ENCODE peak calls at places on chromosomes 13 and 19, in six cellular contexts. One of them, this sample, is unnamed.

GRCh38 chr13:97259787-97260641 is 37.9 kb downstream of the MBNL2 start:
- DNase-seq in HCT116: no peak
- DNase-seq in SK-N-SH: no peak
- DNase-seq in stomach: no peak
- DNase-seq in GM23338: no peak
- DNase-seq in transverse colon: no peak
- DNase-seq in this sample: no peak

GRCh38 chr13:99057310-99057975 is 79.6 kb upstream of the DOCK9 start:
- DNase-seq in SK-N-SH: no peak
- DNase-seq in GM23338: no peak
- DNase-seq in transverse colon: no peak
- DNase-seq in HCT116: no peak
- DNase-seq in stomach: no peak
- DNase-seq in this sample: no peak

GRCh38 chr13:95367309-95367843 is 66.1 kb upstream of the ABCC4 start:
- DNase-seq in SK-N-SH: peak; percentile 34
- DNase-seq in stomach: no peak
- DNase-seq in transverse colon: no peak
- DNase-seq in GM23338: no peak
- DNase-seq in HCT116: no peak
- DNase-seq in this sample: no peak

GRCh38 chr19:52070496-52070895 is 21.9 kb upstream of the ZNF432 start:
- DNase-seq in stomach: no peak
- DNase-seq in transverse colon: no peak
- DNase-seq in GM23338: no peak
- DNase-seq in SK-N-SH: no peak
- DNase-seq in HCT116: no peak
- DNase-seq in this sample: no peak

GRCh38 chr19:51501594-51502263 is at the start of gene SIGLEC12:
- DNase-seq in SK-N-SH: no peak
- DNase-seq in GM23338: no peak
- DNase-seq in HCT116: no peak
- DNase-seq in stomach: no peak
- DNase-seq in transverse colon: peak; percentile 28
- DNase-seq in this sample: peak; percentile 89

GRCh38 chr13:71968025-71968424 is 101.0 kb upstream of the DACH1 start:
- DNase-seq in SK-N-SH: no peak
- DNase-seq in transverse colon: no peak
- DNase-seq in HCT116: no peak
- DNase-seq in GM23338: peak; percentile 78
- DNase-seq in stomach: no peak
- DNase-seq in this sample: no peak

GRCh38 chr13:47976325-47976724 is 24.7 kb downstream of the SUCLA2 start:
- DNase-seq in HCT116: no peak
- DNase-seq in stomach: no peak
- DNase-seq in GM23338: no peak
- DNase-seq in transverse colon: no peak
- DNase-seq in SK-N-SH: no peak
- DNase-seq in this sample: no peak

GRCh38 chr19:48708471-48708870 is 11.1 kb downstream of the MAMSTR start:
- DNase-seq in transverse colon: no peak
- DNase-seq in HCT116: no peak
- DNase-seq in SK-N-SH: no peak
- DNase-seq in GM23338: peak; percentile 50
- DNase-seq in stomach: no peak
- DNase-seq in this sample: no peak

GRCh38 chr13:29448124-29448685 is 147.3 kb downstream of the SLC7A1 start:
- DNase-seq in SK-N-SH: no peak
- DNase-seq in stomach: no peak
- DNase-seq in HCT116: no peak
- DNase-seq in transverse colon: no peak
- DNase-seq in GM23338: no peak
- DNase-seq in this sample: no peak

GRCh38 chr13:52165410-52165809 is 6.0 kb upstream of the NEK3 start:
- DNase-seq in SK-N-SH: no peak
- DNase-seq in HCT116: no peak
- DNase-seq in stomach: no peak
- DNase-seq in GM23338: no peak
- DNase-seq in transverse colon: no peak
- DNase-seq in this sample: no peak

GRCh38 chr19:17305211-17305516 is 508 bp upstream of the MRPL34 start:
- DNase-seq in HCT116: no peak
- DNase-seq in stomach: no peak
- DNase-seq in transverse colon: no peak
- DNase-seq in SK-N-SH: no peak
- DNase-seq in GM23338: no peak
- DNase-seq in this sample: no peak

GRCh38 chr13:24159362-24159761 is 1.2 kb upstream of the SPATA13 start:
- DNase-seq in SK-N-SH: no peak
- DNase-seq in HCT116: no peak
- DNase-seq in stomach: no peak
- DNase-seq in transverse colon: no peak
- DNase-seq in GM23338: no peak
- DNase-seq in this sample: no peak

GRCh38 chr13:53045110-53045509 is 16.5 kb downstream of the OLFM4 start:
- DNase-seq in transverse colon: peak; percentile 66
- DNase-seq in HCT116: no peak
- DNase-seq in stomach: peak; percentile 74
- DNase-seq in GM23338: no peak
- DNase-seq in SK-N-SH: peak; percentile 21
- DNase-seq in this sample: no peak

GRCh38 chr13:31859546-31859945 is 120.2 kb downstream of the RXFP2 start:
- DNase-seq in HCT116: no peak
- DNase-seq in transverse colon: no peak
- DNase-seq in SK-N-SH: no peak
- DNase-seq in stomach: no peak
- DNase-seq in GM23338: no peak
- DNase-seq in this sample: no peak

GRCh38 chr19:47132522-47132852 is 1.9 kb downstream of the SAE1 start:
- DNase-seq in transverse colon: no peak
- DNase-seq in SK-N-SH: no peak
- DNase-seq in stomach: no peak
- DNase-seq in GM23338: no peak
- DNase-seq in HCT116: no peak
- DNase-seq in this sample: no peak

GRCh38 chr13:29959086-29959485 is 108.7 kb upstream of the UBL3 start:
- DNase-seq in transverse colon: no peak
- DNase-seq in HCT116: no peak
- DNase-seq in SK-N-SH: no peak
- DNase-seq in stomach: no peak
- DNase-seq in GM23338: peak; percentile 32
- DNase-seq in this sample: no peak

GRCh38 chr13:100564444-100565223 is 24.0 kb downstream of the GGACT start:
- DNase-seq in HCT116: no peak
- DNase-seq in SK-N-SH: peak; percentile 61
- DNase-seq in GM23338: no peak
- DNase-seq in transverse colon: no peak
- DNase-seq in stomach: no peak
- DNase-seq in this sample: no peak

GRCh38 chr19:49684983-49685553 is 4.3 kb upstream of the ADM5 start:
- DNase-seq in HCT116: no peak
- DNase-seq in transverse colon: no peak
- DNase-seq in SK-N-SH: no peak
- DNase-seq in GM23338: no peak
- DNase-seq in stomach: no peak
- DNase-seq in this sample: no peak

GRCh38 chr19:38209152-38209551 is 14.9 kb downstream of the DPF1 start:
- DNase-seq in HCT116: no peak
- DNase-seq in transverse colon: no peak
- DNase-seq in SK-N-SH: no peak
- DNase-seq in stomach: no peak
- DNase-seq in GM23338: peak; percentile 84
- DNase-seq in this sample: no peak
- H3K4me3 ChIP-seq in HCT116: no peak overlapping the region
- H3K4me3 ChIP-seq in transverse colon: no peak overlapping the region
- H3K4me3 ChIP-seq in SK-N-SH: no peak overlapping the region
- H3K4me3 ChIP-seq in stomach: peak overlapping the region; percentile 17
- H3K4me3 ChIP-seq in GM23338: peak overlapping the region; percentile 80
- H3K4me3 ChIP-seq in this sample: no peak overlapping the region

GRCh38 chr19:55663846-55664536 is 9.2 kb downstream of the U2AF2 start:
- DNase-seq in SK-N-SH: no peak
- DNase-seq in HCT116: no peak
- DNase-seq in GM23338: no peak
- DNase-seq in stomach: no peak
- DNase-seq in transverse colon: no peak
- DNase-seq in this sample: no peak
- TF ChIP-seq POLR2AphosphoS5 in SK-N-SH: no peak
- TF ChIP-seq POLR2AphosphoS5 in HCT116: no peak
- TF ChIP-seq POLR2AphosphoS5 in GM23338: no peak
- TF ChIP-seq POLR2AphosphoS5 in stomach: no peak
- TF ChIP-seq POLR2AphosphoS5 in transverse colon: no peak
- TF ChIP-seq POLR2AphosphoS5 in this sample: peak; percentile 47

GRCh38 chr19:10878253-10878652 is 6.9 kb downstream of the CARM1 start:
- DNase-seq in SK-N-SH: no peak
- DNase-seq in HCT116: no peak
- DNase-seq in stomach: no peak
- DNase-seq in GM23338: no peak
- DNase-seq in transverse colon: no peak
- DNase-seq in this sample: no peak

GRCh38 chr19:10884273-10884672 is 12.9 kb downstream of the CARM1 start:
- DNase-seq in SK-N-SH: no peak
- DNase-seq in transverse colon: peak; percentile 30
- DNase-seq in stomach: no peak
- DNase-seq in HCT116: peak; percentile 13
- DNase-seq in GM23338: no peak
- DNase-seq in this sample: no peak

GRCh38 chr19:10882108-10882457 is 10.7 kb downstream of the CARM1 start:
- DNase-seq in GM23338: no peak
- DNase-seq in HCT116: no peak
- DNase-seq in SK-N-SH: no peak
- DNase-seq in stomach: no peak
- DNase-seq in transverse colon: no peak
- DNase-seq in this sample: no peak

GRCh38 chr19:10885241-10886169 is 14.2 kb downstream of the CARM1 start:
- DNase-seq in stomach: no peak
- DNase-seq in SK-N-SH: no peak
- DNase-seq in transverse colon: no peak
- DNase-seq in GM23338: peak; percentile 83
- DNase-seq in HCT116: no peak
- DNase-seq in this sample: no peak

DNA sequence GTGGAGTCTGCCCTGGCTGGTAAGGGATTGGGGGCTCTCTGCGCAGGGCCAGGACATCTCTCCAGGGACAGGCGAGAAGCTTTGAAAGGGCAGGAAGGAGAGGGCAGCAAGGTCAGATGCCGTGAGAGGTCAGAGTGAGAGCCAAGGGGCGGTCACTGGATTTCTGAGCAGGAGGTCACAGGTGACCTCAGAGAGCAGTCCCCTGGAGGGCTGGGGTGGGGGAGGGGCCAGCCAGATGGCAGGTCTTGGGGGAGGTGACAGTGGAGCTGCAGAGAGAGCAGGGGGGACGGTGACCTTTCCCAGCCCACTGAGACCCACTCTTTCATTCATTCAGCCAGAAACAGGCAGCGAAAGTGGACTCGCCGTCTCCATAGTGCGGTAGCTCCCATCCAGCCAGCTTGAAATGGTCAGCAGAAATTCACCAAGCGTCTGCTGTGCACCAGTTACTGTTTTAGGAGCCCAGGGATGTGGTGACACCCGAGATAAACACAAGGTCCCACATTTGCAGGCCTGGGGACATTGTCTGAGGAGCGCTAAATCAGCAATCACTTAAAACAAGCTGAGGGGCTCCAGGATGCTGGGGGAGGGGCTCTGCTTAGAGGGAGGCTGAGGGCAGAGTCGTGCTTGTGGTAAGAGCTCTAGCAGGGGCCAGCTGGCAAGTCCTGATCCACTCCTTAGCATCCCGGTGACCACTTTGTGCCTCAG is 10.2 kb downstream of the CARM1 start:
- DNase-seq in HCT116: no peak
- DNase-seq in transverse colon: no peak
- DNase-seq in GM23338: peak; percentile 58
- DNase-seq in SK-N-SH: peak; percentile 45
- DNase-seq in stomach: no peak
- DNase-seq in this sample: no peak
- H3K4me3 ChIP-seq in HCT116: no peak overlapping the region
- H3K4me3 ChIP-seq in transverse colon: no peak overlapping the region
- H3K4me3 ChIP-seq in GM23338: peak overlapping the region; percentile 37
- H3K4me3 ChIP-seq in SK-N-SH: no peak overlapping the region
- H3K4me3 ChIP-seq in stomach: no peak overlapping the region
- H3K4me3 ChIP-seq in this sample: no peak overlapping the region

GRCh38 chr19:35030257-35031071 is at the start of gene SCN1B:
- DNase-seq in GM23338: peak; percentile 83
- DNase-seq in stomach: peak; percentile 62
- DNase-seq in transverse colon: peak; percentile 46
- DNase-seq in HCT116: peak; percentile 22
- DNase-seq in SK-N-SH: peak; percentile 91
- DNase-seq in this sample: peak; percentile 83
- TF ChIP-seq POLR2AphosphoS5 in GM23338: no peak
- TF ChIP-seq POLR2AphosphoS5 in stomach: no peak
- TF ChIP-seq POLR2AphosphoS5 in transverse colon: no peak
- TF ChIP-seq POLR2AphosphoS5 in HCT116: peak; percentile 39
- TF ChIP-seq POLR2AphosphoS5 in SK-N-SH: no peak
- TF ChIP-seq POLR2AphosphoS5 in this sample: peak; percentile 69

GRCh38 chr13:35702316-35702715 is 225.8 kb upstream of the MAB21L1 start:
- DNase-seq in GM23338: no peak
- DNase-seq in stomach: no peak
- DNase-seq in HCT116: no peak
- DNase-seq in SK-N-SH: no peak
- DNase-seq in transverse colon: no peak
- DNase-seq in this sample: no peak

GRCh38 chr13:35699805-35700204 is 223.3 kb upstream of the MAB21L1 start:
- DNase-seq in HCT116: no peak
- DNase-seq in GM23338: no peak
- DNase-seq in transverse colon: peak; percentile 22
- DNase-seq in stomach: no peak
- DNase-seq in SK-N-SH: no peak
- DNase-seq in this sample: no peak

GRCh38 chr13:35700661-35701060 is 224.2 kb upstream of the MAB21L1 start:
- DNase-seq in GM23338: no peak
- DNase-seq in transverse colon: no peak
- DNase-seq in SK-N-SH: no peak
- DNase-seq in HCT116: no peak
- DNase-seq in stomach: no peak
- DNase-seq in this sample: no peak

GRCh38 chr13:35697281-35697680 is 220.8 kb upstream of the MAB21L1 start:
- DNase-seq in SK-N-SH: no peak
- DNase-seq in stomach: no peak
- DNase-seq in transverse colon: no peak
- DNase-seq in HCT116: no peak
- DNase-seq in GM23338: peak; percentile 27
- DNase-seq in this sample: no peak

DNA sequence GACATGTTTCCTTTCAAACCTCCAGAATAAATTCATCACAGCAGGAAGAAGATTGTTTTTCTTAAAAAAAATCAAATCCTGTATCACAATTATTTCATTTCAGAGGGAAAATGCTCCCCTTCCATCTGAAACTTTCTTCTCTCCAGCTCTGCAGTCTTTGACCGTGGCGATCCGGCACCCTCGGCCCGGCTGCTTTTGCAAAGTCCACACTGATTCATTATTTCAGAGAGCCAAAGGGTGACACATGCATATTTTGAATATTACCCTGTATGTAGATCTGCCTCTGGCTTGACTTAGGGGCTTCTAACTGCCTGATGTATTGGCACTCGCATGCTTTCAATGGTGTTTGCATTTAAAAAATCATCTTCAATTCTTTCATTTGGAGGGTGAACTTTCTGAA is 222.7 kb upstream of the MAB21L1 start:
- DNase-seq in HCT116: no peak
- DNase-seq in GM23338: no peak
- DNase-seq in transverse colon: no peak
- DNase-seq in SK-N-SH: no peak
- DNase-seq in stomach: no peak
- DNase-seq in this sample: no peak
- H3K4me3 ChIP-seq in HCT116: no peak overlapping the region
- H3K4me3 ChIP-seq in GM23338: no peak overlapping the region
- H3K4me3 ChIP-seq in transverse colon: no peak overlapping the region
- H3K4me3 ChIP-seq in SK-N-SH: no peak overlapping the region
- H3K4me3 ChIP-seq in stomach: no peak overlapping the region
- H3K4me3 ChIP-seq in this sample: no peak overlapping the region